ENCODE peak calls at places on chromosomes 11 and 22, in nine cellular contexts. J, N, E, M, H, B, T, R and L are unnamed samples.

GRCh38 chr22:32203181-32204105 is 1.4 kb downstream of the RFPL2 start:
- DNase-seq in B (no peak), E (no peak), J (no peak), M (no peak), H (no peak), T (no peak), R (no peak), N (no peak), L (no peak)

GRCh38 chr22:30889996-30890480 is 78.5 kb downstream of the MORC2 start:
- DNase-seq in T (peak), M (no peak), E (no peak), B (no peak), R (no peak), J (no peak), H (no peak), N (no peak), L (no peak)

GRCh38 chr11:64469288-64469687 is 110.3 kb downstream of the RPS6KA4 start:
- DNase-seq in H (no peak), J (no peak), N (no peak), E (no peak), M (peak), T (peak), R (no peak), B (no peak), L (no peak)

GRCh38 chr11:128022007-128022368 is 565.4 kb downstream of the ETS1 start:
- DNase-seq in M (no peak), H (no peak), B (no peak), N (peak), J (peak), E (no peak), R (no peak), T (no peak), L (peak)

GRCh38 chr11:115745041-115745440 is 240.8 kb upstream of the CADM1 start:
- DNase-seq in N (no peak), R (no peak), T (no peak), J (no peak), B (no peak), H (no peak), E (no peak), M (no peak), L (no peak)

GRCh38 chr11:16881074-16881709 is 133.0 kb downstream of the PLEKHA7 start:
- DNase-seq in N (peak), R (no peak), T (peak), M (no peak), B (no peak), E (no peak), H (peak), J (peak), L (peak)

GRCh38 chr22:28568099-28568498 is 111.5 kb downstream of the TTC28 start:
- DNase-seq in E (no peak), M (no peak), R (no peak), J (no peak), H (no peak), B (no peak), T (no peak), N (no peak), L (no peak)

GRCh38 chr11:115665345-115665901 is 161.2 kb upstream of the CADM1 start:
- DNase-seq in H (no peak), N (no peak), R (no peak), T (no peak), J (no peak), E (no peak), B (no peak), M (no peak), L (no peak)

GRCh38 chr22:31088233-31088986 is 7.3 kb downstream of the SMTN start:
- DNase-seq in H (no peak), J (no peak), B (peak), M (no peak), E (no peak), T (no peak), R (no peak), N (no peak), L (no peak)

GRCh38 chr11:6563121-6563619 is 40.2 kb downstream of the RRP8 start:
- DNase-seq in H (no peak), E (no peak), B (no peak), N (no peak), R (no peak), T (no peak), J (no peak), M (no peak), L (no peak)

DNA sequence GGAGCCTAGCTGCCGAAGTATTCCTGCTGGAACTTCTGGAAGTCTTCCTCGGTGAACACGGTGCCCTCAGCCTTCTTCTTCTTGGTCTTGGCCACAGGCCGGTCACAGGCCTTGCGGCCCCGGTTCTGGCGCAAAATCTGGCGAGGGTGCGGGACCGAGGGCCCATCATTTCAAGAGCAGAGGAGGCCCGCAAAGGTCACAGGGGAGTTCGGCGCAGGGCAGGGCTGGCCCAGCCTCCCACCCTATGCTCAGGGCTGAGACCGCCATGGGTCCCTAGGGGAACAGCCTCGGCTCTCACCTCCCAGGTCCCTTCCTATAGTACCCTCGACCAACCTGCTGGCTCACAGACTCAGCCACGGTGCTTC is 3.1 kb downstream of the RPS19BP1 start:
- DNase-seq in J (no peak), H (no peak), B (no peak), E (no peak), T (no peak), N (no peak), R (no peak), M (no peak), L (no peak)
- H3K4me3 ChIP-seq in J (no peak), H (no peak), B (peak), E (peak), T (no peak), N (no peak), R (no peak), M (no peak), L (no peak)

GRCh38 chr11:46294365-46295309 is 17.2 kb downstream of the CREB3L1 start:
- DNase-seq in B (no peak), T (no peak), H (no peak), M (no peak), E (peak), J (peak), R (peak), N (peak), L (peak)

GRCh38 chr11:46295312-46295995 is 18.0 kb downstream of the CREB3L1 start:
- DNase-seq in M (peak), N (peak), H (peak), T (peak), B (no peak), R (no peak), E (no peak), J (peak), L (no peak)

GRCh38 chr11:46298699-46299424 is 21.4 kb downstream of the CREB3L1 start:
- DNase-seq in M (no peak), N (peak), B (no peak), J (peak), R (no peak), H (no peak), E (no peak), T (no peak), L (no peak)

GRCh38 chr11:46295996-46296519 is 18.6 kb downstream of the CREB3L1 start:
- DNase-seq in N (no peak), B (no peak), R (no peak), M (no peak), H (peak), T (no peak), J (no peak), E (no peak), L (no peak)

DNA sequence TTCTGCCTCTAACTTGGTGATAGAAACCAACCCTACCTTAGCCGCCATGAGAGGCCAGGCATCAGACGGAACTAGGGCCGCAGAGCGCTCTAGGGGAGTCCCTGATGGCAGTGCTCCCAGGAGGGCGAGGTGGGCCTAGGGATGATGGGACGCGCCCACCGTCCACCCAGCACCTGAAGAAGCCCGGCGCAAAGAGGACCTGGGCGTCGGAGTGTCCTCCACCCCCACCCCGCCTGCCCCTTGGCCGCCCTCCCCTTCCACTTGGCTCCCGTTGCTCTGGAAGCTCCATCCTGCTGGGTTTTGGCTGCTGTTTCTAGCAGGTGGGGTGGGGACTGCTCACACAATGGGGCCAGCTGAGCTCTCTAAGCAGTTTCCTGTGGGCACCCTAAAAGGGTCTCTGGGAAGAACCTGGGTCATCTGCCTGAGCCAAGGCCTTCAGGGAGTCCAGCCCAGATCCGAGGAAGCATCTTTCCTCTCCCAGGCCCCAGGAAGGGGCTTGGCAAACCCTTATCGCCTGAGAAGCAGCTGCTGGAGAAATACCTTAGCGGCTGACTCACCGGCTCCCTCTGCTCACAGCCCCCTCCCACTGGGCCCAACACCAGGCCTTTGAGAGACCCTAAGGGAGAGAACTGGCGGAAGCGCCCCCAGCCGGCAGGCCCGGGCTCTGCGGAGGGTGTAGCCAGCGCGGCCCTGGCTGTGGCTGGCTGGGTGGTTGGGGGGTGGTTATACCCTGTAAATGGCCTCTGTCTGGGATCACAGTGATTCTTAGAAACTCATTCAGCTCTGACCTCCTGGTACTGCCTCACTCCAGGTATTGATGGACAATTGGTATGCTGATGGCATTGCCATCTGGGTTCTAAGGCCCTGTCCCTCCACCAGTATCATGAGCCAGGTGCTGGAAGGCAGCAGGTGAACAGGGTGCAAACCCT is 19.3 kb downstream of the CREB3L1 start:
- DNase-seq in E (peak), T (no peak), B (no peak), J (peak), M (no peak), N (peak), R (peak), H (peak), L (peak)
- H3K4me3 ChIP-seq in E (peak), T (no peak), B (peak), J (no peak), M (no peak), N (peak), R (peak), H (peak), L (peak)

GRCh38 chr11:119378851-119379465 is 2.5 kb downstream of the USP2 start:
- DNase-seq in T (peak), R (no peak), M (no peak), N (no peak), H (no peak), E (no peak), B (no peak), J (no peak), L (no peak)

GRCh38 chr11:119380160-119380815 is 1.2 kb downstream of the USP2 start:
- DNase-seq in R (no peak), T (peak), E (no peak), N (peak), H (no peak), M (no peak), B (no peak), J (no peak), L (no peak)

GRCh38 chr11:119382101-119382500 is 611 bp upstream of the USP2 start:
- DNase-seq in H (no peak), J (no peak), R (no peak), E (no peak), B (no peak), T (no peak), M (peak), N (no peak), L (no peak)

GRCh38 chr11:119381186-119381988 is at the start of gene USP2:
- DNase-seq in H (peak), B (peak), T (peak), R (peak), M (peak), N (peak), J (peak), E (peak), L (peak)

GRCh38 chr11:119380816-119381185 is 689 bp downstream of the USP2 start:
- DNase-seq in M (peak), T (no peak), N (no peak), H (no peak), E (no peak), R (no peak), J (no peak), B (no peak), L (no peak)
- H3K4me3 ChIP-seq in M (peak), T (no peak), N (peak), H (peak), E (peak), R (peak), J (no peak), B (peak), L (peak)

DNA sequence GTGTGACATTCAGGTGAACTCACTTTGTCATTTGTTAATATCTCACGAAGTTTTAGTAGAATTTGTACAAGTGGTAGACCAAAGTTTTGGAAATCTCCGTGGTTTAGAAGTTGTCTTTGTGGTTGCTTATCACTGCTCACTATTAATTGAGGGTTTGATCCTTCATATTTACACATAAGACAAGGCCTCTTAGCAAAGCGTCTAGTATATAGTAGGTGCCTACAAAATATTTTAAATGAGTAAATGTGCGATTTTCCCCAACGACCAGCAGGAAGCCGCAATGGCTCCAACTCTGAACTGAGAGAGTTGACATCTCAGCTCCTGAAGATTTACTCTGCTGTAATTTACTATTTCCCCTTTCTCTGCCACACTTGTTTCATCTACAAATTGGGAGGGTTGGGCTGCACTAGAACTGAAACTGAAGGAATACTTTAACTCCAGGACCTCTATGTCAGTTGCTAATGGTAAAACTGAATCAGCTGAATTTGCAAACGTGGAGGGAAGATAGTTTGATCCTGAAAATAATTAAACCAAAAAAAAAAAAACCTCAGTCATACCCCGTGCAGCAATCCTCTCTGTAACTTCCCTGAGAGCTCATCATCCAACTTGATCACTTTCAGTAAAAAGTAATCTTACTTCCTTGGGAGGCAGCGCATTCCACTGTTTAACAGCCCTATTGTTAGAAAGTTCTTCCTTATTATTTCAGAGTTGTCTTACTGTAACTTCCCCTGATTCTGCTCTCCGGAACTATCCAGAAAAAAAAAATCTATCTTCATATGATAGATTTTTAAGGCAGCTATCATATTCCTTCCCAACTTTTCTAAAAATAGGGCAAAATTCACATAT is 1.3 kb upstream of the SBF2 start:
- DNase-seq in B (no peak), T (no peak), R (no peak), N (peak), J (no peak), H (no peak), M (no peak), E (no peak), L (no peak)
- H3K4me3 ChIP-seq in B (peak), T (no peak), R (peak), N (peak), J (peak), H (peak), M (peak), E (peak), L (peak)

GRCh38 chr11:2901196-2901796 is 15.7 kb upstream of the CDKN1C start:
- DNase-seq in J (no peak), T (no peak), E (no peak), N (no peak), B (no peak), H (no peak), R (no peak), M (no peak), L (no peak)
- H3K4me3 ChIP-seq in J (peak), T (no peak), E (peak), N (peak), B (peak), H (no peak), R (peak), M (peak), L (peak)